ENCODE peak calls at places on chromosomes 12 and 14, in four cellular contexts. G is lower lobe of right lung, F is tibial artery, C is dorsolateral prefrontal cortex. B is an unnamed sample.

GRCh38 chr12:93802698-93803097 is 125.5 kb downstream of the CRADD start:
- DNase-seq in G (no peak), F (no peak), C (no peak), B (no peak)

GRCh38 chr12:42985506-42985905 is 396.0 kb upstream of the PRICKLE1 start:
- DNase-seq in G (no peak), F (no peak), C (no peak), B (no peak)

GRCh38 chr14:97306133-97306784 is 509.1 kb downstream of the VRK1 start:
- DNase-seq in G (no peak), F (no peak), C (no peak), B (no peak)

GRCh38 chr14:81452766-81453165 is 52.6 kb upstream of the STON2 start:
- DNase-seq in G (no peak), F (no peak), C (no peak), B (peak)

GRCh38 chr12:570237-570925 is 92.9 kb downstream of the NINJ2 start:
- DNase-seq in G (peak), F (peak), C (peak), B (peak)

GRCh38 chr14:80847093-80847492 is 94.4 kb downstream of the CEP128 start:
- DNase-seq in G (no peak), F (no peak), C (no peak), B (no peak)

GRCh38 chr12:79451988-79452387 is 238.8 kb downstream of the PAWR start:
- DNase-seq in G (no peak), F (peak), C (peak), B (peak)

GRCh38 chr12:98042668-98043067 is 472.7 kb upstream of the TMPO start:
- DNase-seq in G (no peak), F (no peak), C (no peak), B (no peak)

GRCh38 chr14:75886661-75887348 is 95.0 kb downstream of the TGFB3 start:
- DNase-seq in G (no peak), F (no peak), C (no peak), B (no peak)

GRCh38 chr12:113090740-113091139 is 34.2 kb downstream of the DTX1 start:
- DNase-seq in G (no peak), F (no peak), C (peak), B (no peak)

DNA sequence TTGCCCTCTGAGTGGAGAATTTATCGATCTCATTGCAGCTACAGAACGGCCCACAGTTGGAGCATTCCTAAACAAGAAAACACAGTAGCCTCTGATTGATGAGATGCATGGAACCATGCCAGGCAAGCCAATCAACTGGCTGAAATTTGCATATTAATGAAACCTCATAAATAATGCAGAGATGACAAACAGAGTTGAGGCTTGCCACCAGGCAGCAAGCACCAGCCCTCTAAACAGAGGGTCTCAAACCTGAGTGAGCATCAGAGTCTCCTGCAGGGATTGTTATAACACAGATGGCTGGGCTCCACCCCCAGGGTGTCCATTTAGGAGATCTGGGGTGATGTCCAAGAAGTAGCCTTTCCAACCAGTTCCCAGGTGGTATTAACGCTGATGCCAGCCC is 60.9 kb upstream of the CMKLR1 start:
- DNase-seq in G (no peak), F (no peak), C (no peak), B (no peak)
- H3K4me3 ChIP-seq in G (no peak), F (no peak), C (no peak), B (no peak)

GRCh38 chr12:1618489-1618888 is 10.5 kb upstream of the WNT5B start:
- DNase-seq in G (no peak), F (no peak), C (no peak), B (no peak)
- H3K4me3 ChIP-seq in G (no peak), F (no peak), C (no peak), B (no peak)

DNA sequence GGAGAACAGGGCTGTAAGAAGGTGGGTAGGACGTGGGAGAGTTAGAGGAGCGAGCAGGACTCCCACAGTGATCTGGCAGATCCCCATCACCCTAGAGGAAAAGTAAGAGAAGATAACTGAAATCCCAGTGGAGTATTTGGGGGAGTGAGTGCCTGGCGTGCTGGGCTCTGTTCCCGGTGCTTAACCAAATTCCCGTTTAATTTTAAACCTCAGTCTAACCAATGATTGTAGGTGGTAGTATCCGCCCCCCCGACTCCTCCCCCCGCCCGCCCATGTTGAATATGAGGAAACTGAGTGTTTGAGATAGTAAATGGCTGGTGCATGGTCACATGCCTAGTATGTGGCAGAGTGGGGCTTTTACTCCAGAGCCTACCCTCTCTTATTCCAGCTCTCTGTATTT is 1.2 kb downstream of the TARBP2 start:
- DNase-seq in G (no peak), F (peak), C (no peak), B (peak)
- H3K4me3 ChIP-seq in G (peak), F (peak), C (peak), B (no peak)

GRCh38 chr14:61145903-61146411 is 135.2 kb downstream of the TMEM30B start:
- DNase-seq in G (no peak), F (no peak), C (no peak), B (no peak)
- H3K4me3 ChIP-seq in G (no peak), F (no peak), C (no peak), B (no peak)

DNA sequence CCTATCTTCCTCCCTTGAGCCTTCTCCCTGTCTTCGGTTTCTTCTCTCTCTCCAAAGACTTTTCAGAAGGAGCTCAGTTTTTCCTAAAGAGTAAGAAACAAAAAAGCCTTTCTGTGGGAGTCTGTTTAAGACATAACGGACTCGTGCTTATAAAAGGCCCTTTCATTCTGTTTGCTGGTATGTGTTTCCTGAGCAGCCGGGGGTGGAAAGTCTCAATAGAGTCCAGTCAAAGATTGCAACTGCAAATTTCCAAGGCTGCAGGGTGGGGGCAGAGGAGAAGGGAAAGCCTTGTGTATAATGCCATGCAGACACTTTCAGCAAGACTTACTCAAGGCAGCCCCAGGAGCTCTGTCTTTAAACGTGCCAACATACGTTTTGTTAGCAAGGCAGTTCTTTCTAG is 62.2 kb downstream of the GNG2 start:
- DNase-seq in G (no peak), F (no peak), C (no peak), B (peak)
- H3K4me3 ChIP-seq in G (no peak), F (no peak), C (no peak), B (no peak)

DNA sequence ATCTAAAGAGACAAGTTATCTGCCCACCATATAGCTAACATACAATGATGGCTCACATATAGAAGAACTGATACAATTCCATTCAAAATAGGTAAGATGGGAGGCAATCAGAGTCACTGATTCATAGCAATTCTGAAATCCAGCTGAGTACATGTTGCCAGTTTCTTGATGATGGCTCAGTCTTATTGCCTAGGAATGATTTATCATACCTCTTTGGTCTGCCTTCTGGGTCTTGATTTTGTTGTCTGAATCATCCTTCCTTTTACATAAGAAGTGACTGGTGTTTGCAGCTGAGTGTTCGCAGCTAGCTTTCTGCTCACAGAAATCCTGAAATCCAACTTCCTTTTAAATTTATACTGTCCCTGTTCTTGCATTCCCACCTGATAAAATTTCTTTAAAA is 463.2 kb upstream of the MGAT4C start:
- DNase-seq in G (no peak), F (no peak), C (no peak), B (no peak)
- H3K4me3 ChIP-seq in G (no peak), F (no peak), C (no peak), B (no peak)

DNA sequence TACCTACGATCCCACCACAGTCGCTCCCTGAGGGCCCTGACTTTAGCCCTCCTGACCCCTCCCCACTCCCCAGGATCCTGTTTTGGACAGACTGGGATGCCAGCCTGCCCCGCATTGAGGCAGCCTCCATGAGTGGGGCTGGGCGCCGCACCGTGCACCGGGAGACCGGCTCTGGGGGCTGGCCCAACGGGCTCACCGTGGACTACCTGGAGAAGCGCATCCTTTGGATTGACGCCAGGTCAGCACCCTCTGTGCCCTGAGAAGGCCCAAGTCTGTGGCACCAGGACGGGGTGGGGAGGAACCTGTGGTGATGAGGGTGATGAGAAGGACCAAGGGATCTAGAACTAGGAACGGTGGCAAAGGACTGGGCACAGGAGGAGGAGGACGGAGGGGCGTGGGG is 29.9 kb upstream of the LRP1-AS start:
- DNase-seq in G (no peak), F (no peak), C (no peak), B (no peak)
- H3K4me3 ChIP-seq in G (no peak), F (no peak), C (no peak), B (no peak)

GRCh38 chr12:89243786-89244185 is 108.5 kb downstream of the DUSP6 start:
- DNase-seq in G (no peak), F (no peak), C (no peak), B (no peak)
- H3K4me3 ChIP-seq in G (no peak), F (no peak), C (no peak), B (no peak)

GRCh38 chr14:105366386-105367074 is 31.8 kb upstream of the TEX22 start:
- DNase-seq in G (no peak), F (no peak), C (no peak), B (no peak)

GRCh38 chr14:105365101-105365500 is 33.2 kb upstream of the TEX22 start:
- DNase-seq in G (no peak), F (no peak), C (no peak), B (no peak)

GRCh38 chr14:105367116-105368031 is 31.0 kb upstream of the TEX22 start:
- DNase-seq in G (no peak), F (no peak), C (no peak), B (no peak)

GRCh38 chr14:105365681-105366080 is 32.7 kb upstream of the TEX22 start:
- DNase-seq in G (peak), F (no peak), C (no peak), B (no peak)

GRCh38 chr14:105364100-105364708 is 34.1 kb upstream of the TEX22 start:
- DNase-seq in G (peak), F (no peak), C (no peak), B (no peak)
- H3K4me3 ChIP-seq in G (no peak), F (peak), C (no peak), B (peak)

DNA sequence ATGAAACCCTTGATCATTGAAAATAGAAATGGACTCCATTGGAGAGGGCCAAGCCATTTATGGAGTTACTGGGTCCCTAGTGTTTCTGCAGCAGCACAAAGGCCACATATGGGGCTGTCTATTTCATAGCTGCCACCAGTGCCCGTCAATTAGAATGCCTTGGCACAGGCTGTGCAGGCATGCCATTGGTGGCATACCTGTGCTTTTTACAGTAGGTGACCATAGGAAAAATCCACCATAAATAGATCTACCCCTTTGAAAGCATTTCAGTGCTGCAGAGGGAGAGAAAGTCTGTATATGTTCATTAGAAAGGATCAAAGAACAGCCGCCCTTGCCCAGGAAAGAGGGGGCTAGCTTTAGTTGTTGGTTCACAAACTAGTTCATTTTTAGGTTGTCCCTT is 13.1 kb downstream of the MYBPC1 start:
- DNase-seq in G (no peak), F (no peak), C (no peak), B (no peak)
- H3K4me3 ChIP-seq in G (no peak), F (no peak), C (no peak), B (no peak)